ENCODE peak calls at places on chromosomes 7 and 10, in six cellular contexts. W is spleen, J is fibroblast of lung, K is heart left ventricle, A is GM12878, Z is IMR-90. E is an unnamed sample. For H3K36me3, the result is how much of the 10 kb centered on the place peaks cover.

GRCh38 chr10:77723376-77723775 is 85.8 kb upstream of the KCNMA1 start:
- DNase-seq in W (no peak), J (no peak), K (no peak), A (no peak), Z (no peak), E (no peak)

GRCh38 chr10:69901623-69902505 is 100.2 kb downstream of the COL13A1 start:
- DNase-seq in W (no peak), J (peak), K (peak), A (no peak), Z (peak), E (no peak)

GRCh38 chr10:87675396-87676376 is 16.0 kb downstream of the PAPSS2 start:
- DNase-seq in W (no peak), J (peak), K (no peak), A (no peak), Z (peak), E (peak)

GRCh38 chr10:89836840-89837172 is 135.4 kb downstream of the KIF20B start:
- DNase-seq in W (peak), J (no peak), K (no peak), A (no peak), Z (no peak), E (no peak)

GRCh38 chr7:81433196-81433595 is 336.7 kb downstream of the HGF start:
- DNase-seq in W (no peak), J (no peak), K (no peak), A (no peak), Z (no peak), E (no peak)

GRCh38 chr10:5812283-5813090 is 747 bp downstream of the GDI2 start:
- DNase-seq in W (peak), J (no peak), K (peak), A (no peak), Z (no peak), E (no peak)

GRCh38 chr10:16835223-16835622 is 18.0 kb upstream of the RSU1 start:
- DNase-seq in W (no peak), J (no peak), K (no peak), A (no peak), Z (no peak), E (no peak)

GRCh38 chr10:34966440-34966839 is 123.7 kb downstream of the CUL2 start:
- DNase-seq in W (no peak), J (peak), K (no peak), A (no peak), Z (peak), E (no peak)

GRCh38 chr7:11104578-11104977 is 130.9 kb downstream of the PHF14 start:
- DNase-seq in W (no peak), J (no peak), K (no peak), A (no peak), Z (no peak), E (no peak)

GRCh38 chr10:86256690-86257315 is 109.8 kb downstream of the GRID1 start:
- DNase-seq in W (no peak), J (no peak), K (no peak), A (no peak), Z (no peak), E (no peak)

GRCh38 chr10:47420305-47421056 is 36.4 kb upstream of the ZNF488 start:
- DNase-seq in W (peak), J (no peak), K (no peak), A (no peak), Z (no peak), E (no peak)

GRCh38 chr7:119842786-119843185 is 430.2 kb upstream of the KCND2 start:
- DNase-seq in W (no peak), J (no peak), K (no peak), A (no peak), Z (no peak), E (no peak)

GRCh38 chr10:79904671-79905321 is 44.1 kb downstream of the SFTPD start:
- DNase-seq in W (peak), J (peak), K (peak), A (no peak), Z (peak), E (no peak)

GRCh38 chr10:5970527-5970926 is 6.8 kb downstream of the IL15RA start:
- DNase-seq in W (no peak), J (no peak), K (no peak), A (no peak), Z (no peak), E (no peak)

GRCh38 chr7:121872831-121873764 is at the start of gene PTPRZ1:
- DNase-seq in W (no peak), J (peak), K (no peak), A (no peak), Z (peak), E (no peak)

GRCh38 chr10:103193820-103194529 is 903 bp upstream of the NT5C2 start:
- DNase-seq in W (no peak), J (peak), K (no peak), A (peak), Z (peak), E (no peak)

GRCh38 chr7:82443801-82444219 is 233 bp upstream of the CACNA2D1 start:
- DNase-seq in W (peak), J (peak), K (peak), A (no peak), Z (peak), E (peak)

GRCh38 chr10:132847856-132848255 is 61.9 kb upstream of the NKX6-2 start:
- DNase-seq in W (peak), J (no peak), K (no peak), A (no peak), Z (no peak), E (no peak)

GRCh38 chr7:151051108-151051507 is 2.8 kb downstream of the ASIC3 start:
- DNase-seq in W (no peak), J (peak), K (peak), A (no peak), Z (peak), E (no peak)

GRCh38 chr10:94403823-94404228 is 1.5 kb downstream of the TBC1D12 start:
- DNase-seq in W (no peak), J (peak), K (no peak), A (no peak), Z (no peak), E (no peak)

GRCh38 chr10:65670087-65670486 is 1255.7 kb upstream of the LRRTM3 start:
- DNase-seq in W (no peak), J (peak), K (no peak), A (no peak), Z (peak), E (peak)

DNA sequence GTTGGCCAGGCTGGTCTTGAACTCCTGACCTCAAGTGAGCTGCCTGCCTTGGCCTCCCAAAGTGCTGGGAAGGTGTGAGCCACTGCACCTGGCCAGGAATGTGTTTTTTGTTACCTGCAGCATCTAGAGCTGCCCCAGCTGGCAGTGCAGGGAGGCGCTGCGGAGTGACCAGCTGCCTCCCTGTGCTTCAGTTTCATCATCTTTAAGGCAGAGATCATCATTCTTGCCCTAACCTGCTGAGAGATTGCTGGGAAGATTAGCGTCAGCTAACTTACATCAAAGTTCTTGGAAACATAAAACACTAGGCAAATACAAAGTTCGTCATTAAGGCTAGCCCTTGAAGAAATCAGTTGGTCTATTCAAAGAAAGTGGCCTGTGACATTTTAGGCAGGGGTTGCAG is 2.3 kb downstream of the ZNF282 start:
- DNase-seq in W (peak), J (no peak), K (no peak), A (no peak), Z (no peak), E (no peak)
- H3K36me3 ChIP-seq in W (under half), J (under half), K (under half), A (under half), Z (under half), E (under half)

GRCh38 chr7:100476108-100476780 is 2.8 kb downstream of the TSC22D4 start:
- DNase-seq in W (peak), J (no peak), K (peak), A (no peak), Z (no peak), E (no peak)
- H3K4me3 ChIP-seq in W (peak), J (peak), K (no peak), A (peak), Z (peak), E (peak)

GRCh38 chr10:73908853-73909611 is 1.9 kb upstream of the PLAU start:
- DNase-seq in W (no peak), J (peak), K (peak), A (peak), Z (peak), E (peak)

GRCh38 chr10:73907841-73908517 is 3.0 kb upstream of the PLAU start:
- DNase-seq in W (no peak), J (no peak), K (peak), A (no peak), Z (peak), E (no peak)

GRCh38 chr10:73905256-73906018 is 5.5 kb upstream of the PLAU start:
- DNase-seq in W (no peak), J (no peak), K (no peak), A (no peak), Z (no peak), E (no peak)

GRCh38 chr10:73909716-73910115 is 1.2 kb upstream of the PLAU start:
- DNase-seq in W (no peak), J (no peak), K (no peak), A (no peak), Z (no peak), E (no peak)

GRCh38 chr10:73906524-73907447 is 4.1 kb upstream of the PLAU start:
- DNase-seq in W (no peak), J (peak), K (peak), A (no peak), Z (peak), E (peak)
- TF ChIP-seq CTCF in W (no peak), J (no peak), K (no peak), A (no peak), Z (no peak), E (peak)

GRCh38 chr7:103299660-103300059 is 2.4 kb downstream of the PMPCB start:
- DNase-seq in W (no peak), J (no peak), K (no peak), A (no peak), Z (no peak), E (no peak)
- H3K36me3 ChIP-seq in W (half or more), J (under half), K (half or more), A (under half), Z (under half), E (under half)

GRCh38 chr10:71980181-71981023 is 16.2 kb downstream of the CHST3 start:
- DNase-seq in W (peak), J (no peak), K (no peak), A (no peak), Z (peak), E (no peak)
- H3K4me3 ChIP-seq in W (no peak), J (no peak), K (no peak), A (no peak), Z (no peak), E (no peak)

DNA sequence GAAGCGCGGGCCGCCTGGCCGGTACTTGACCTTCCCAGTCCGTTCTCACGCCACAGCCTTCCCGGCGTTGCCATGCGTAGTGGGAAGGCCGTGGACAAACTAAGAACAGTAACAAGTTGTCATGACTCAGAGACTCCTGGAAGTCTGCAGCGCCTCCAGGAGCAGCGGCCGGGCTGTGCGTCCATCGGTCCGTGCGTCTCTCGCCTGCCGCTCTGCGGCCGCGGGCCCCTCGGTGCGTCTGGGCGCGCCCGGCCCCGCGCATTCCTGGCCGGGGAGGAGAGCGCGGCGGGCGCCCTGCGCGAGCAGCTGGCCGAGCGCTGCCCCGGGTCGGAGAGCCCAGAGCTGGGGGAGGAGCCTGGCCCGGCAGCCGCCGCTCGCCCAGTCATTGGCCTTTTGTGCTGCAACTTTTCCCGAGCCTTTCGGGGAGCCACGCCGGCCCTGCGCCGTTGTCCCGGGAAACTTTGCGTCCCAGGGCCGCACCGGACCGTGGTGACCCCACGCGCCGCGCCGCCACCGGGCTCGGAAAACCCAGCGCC is 123.7 kb downstream of the TACC2 start:
- DNase-seq in W (peak), J (peak), K (peak), A (no peak), Z (peak), E (peak)
- TF ChIP-seq CTCF in W (peak), J (peak), K (peak), A (no peak), Z (peak), E (peak)

DNA sequence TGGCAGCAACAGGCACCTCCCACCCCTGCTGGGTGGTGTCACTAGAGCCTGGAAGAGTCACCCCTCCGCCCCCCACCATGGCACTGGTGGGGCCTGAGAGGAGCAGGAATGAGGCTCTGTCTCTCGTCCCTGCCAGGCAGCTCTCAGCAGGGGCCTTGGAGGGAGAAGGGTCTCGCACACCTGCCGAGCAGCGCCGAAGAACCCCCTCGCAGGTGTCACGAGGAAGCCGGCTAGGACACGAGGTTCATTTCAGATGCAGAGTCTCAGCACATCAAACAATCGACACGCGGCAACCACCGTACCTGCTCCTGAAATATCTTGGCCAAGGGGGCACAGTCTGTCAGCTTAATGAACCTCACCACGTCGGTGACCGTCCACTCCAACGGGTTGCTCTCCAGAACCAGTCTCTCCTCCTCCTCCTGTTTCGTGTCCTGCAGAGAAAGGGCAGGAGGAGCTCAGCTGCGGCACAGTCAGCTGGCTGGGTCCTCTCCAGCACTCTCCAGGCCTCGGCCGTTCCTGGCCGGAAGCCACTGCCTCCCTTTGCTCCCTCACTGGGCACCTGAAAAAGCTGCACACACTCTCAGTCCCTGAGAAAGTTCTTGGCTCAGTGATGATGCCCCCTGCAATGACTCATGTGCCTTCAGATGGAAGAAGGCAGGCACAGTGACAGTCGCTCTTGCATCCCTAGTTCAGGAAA is 240.1 kb downstream of the SFMBT2 start:
- DNase-seq in W (no peak), J (no peak), K (peak), A (no peak), Z (no peak), E (no peak)
- H3K36me3 ChIP-seq in W (half or more), J (under half), K (half or more), A (under half), Z (under half), E (under half)

GRCh38 chr7:8590225-8590624 is 156.8 kb downstream of the NXPH1 start:
- DNase-seq in W (no peak), J (no peak), K (no peak), A (no peak), Z (no peak), E (no peak)
- H3K4me3 ChIP-seq in W (no peak), J (no peak), K (no peak), A (no peak), Z (no peak), E (no peak)

GRCh38 chr10:3231951-3232730 is 59.6 kb upstream of the PITRM1 start:
- DNase-seq in W (no peak), J (peak), K (no peak), A (no peak), Z (peak), E (no peak)
- TF ChIP-seq CTCF in W (no peak), J (peak), K (no peak), A (no peak), Z (peak), E (peak)

GRCh38 chr10:100349672-100350071 is 2.6 kb downstream of the SCD start:
- DNase-seq in W (no peak), J (no peak), K (no peak), A (no peak), Z (no peak), E (no peak)
- H3K36me3 ChIP-seq in W (under half), J (under half), K (under half), A (under half), Z (under half), E (under half)

E was measured in BJ.